ENCODE peak calls at places on chromosomes 5 and 9, in seven cellular contexts. M is H7, E is AG08396, I is NCI-H524, S is activated T-helper 1 cell treated with Interleukin-2 at 50 U/mL for 16 hours, Q is frontal cortex, J is posterior cingulate gyrus. P is an unnamed sample.

GRCh38 chr5:74641778-74642542 is 1.4 kb upstream of the ENC1 start:
- DNase-seq in M (peak), E (no peak), I (peak), S (no peak), Q (no peak), J (peak), P (peak)

GRCh38 chr5:139681466-139681865 is 33.3 kb downstream of the CXXC5 start:
- DNase-seq in M (no peak), E (no peak), I (no peak), S (no peak), Q (no peak), J (no peak), P (no peak)

GRCh38 chr5:56169281-56169680 is 63.8 kb downstream of the ANKRD55 start:
- DNase-seq in M (no peak), E (no peak), I (no peak), S (no peak), Q (no peak), J (no peak), P (no peak)

GRCh38 chr5:8585230-8586018 is 716.5 kb downstream of the MTRR start:
- DNase-seq in M (peak), E (no peak), I (no peak), S (no peak), Q (no peak), J (no peak), P (no peak)

GRCh38 chr9:102069969-102070368 is 331.5 kb upstream of the GRIN3A start:
- DNase-seq in M (no peak), E (no peak), I (no peak), S (no peak), Q (no peak), J (no peak), P (no peak)

GRCh38 chr9:84121991-84122523 is 141.5 kb downstream of the RMI1 start:
- DNase-seq in M (no peak), E (no peak), I (no peak), S (no peak), Q (no peak), J (no peak), P (peak)

GRCh38 chr5:55902696-55903095 is 51.5 kb downstream of the IL31RA start:
- DNase-seq in M (no peak), E (no peak), I (no peak), S (no peak), Q (no peak), J (no peak), P (no peak)

GRCh38 chr9:87270241-87271234 is 227.1 kb upstream of the DAPK1 start:
- DNase-seq in M (peak), E (no peak), I (no peak), S (no peak), Q (no peak), J (peak), P (no peak)

GRCh38 chr5:132489871-132490483 is 596 bp downstream of the IRF1 start:
- DNase-seq in M (peak), E (peak), I (no peak), S (peak), Q (peak), J (peak), P (no peak)

GRCh38 chr5:135073771-135074345 is 39.8 kb upstream of the PITX1 start:
- DNase-seq in M (no peak), E (no peak), I (no peak), S (no peak), Q (no peak), J (no peak), P (no peak)

GRCh38 chr5:52706775-52707174 is 80.9 kb upstream of the ITGA1 start:
- DNase-seq in M (no peak), E (no peak), I (no peak), S (no peak), Q (no peak), J (no peak), P (no peak)

GRCh38 chr5:119290161-119290569 is 65.7 kb upstream of the TNFAIP8 start:
- DNase-seq in M (no peak), E (no peak), I (no peak), S (no peak), Q (no peak), J (no peak), P (no peak)

GRCh38 chr9:22817181-22817580 is 370.6 kb downstream of the DMRTA1 start:
- DNase-seq in M (no peak), E (peak), I (no peak), S (no peak), Q (no peak), J (no peak), P (no peak)

GRCh38 chr9:137294091-137294683 is 7.9 kb downstream of the NRARP start:
- DNase-seq in M (peak), E (peak), I (peak), S (no peak), Q (no peak), J (no peak), P (peak)

GRCh38 chr5:121731377-121731776 is 120.3 kb upstream of the FTMT start:
- DNase-seq in M (no peak), E (no peak), I (no peak), S (no peak), Q (no peak), J (no peak), P (no peak)

GRCh38 chr9:130186839-130187522 is 14.8 kb downstream of the NCS1 start:
- DNase-seq in M (peak), E (peak), I (no peak), S (no peak), Q (no peak), J (no peak), P (no peak)

GRCh38 chr5:33837301-33837700 is 54.5 kb downstream of the ADAMTS12 start:
- DNase-seq in M (no peak), E (no peak), I (no peak), S (no peak), Q (no peak), J (no peak), P (no peak)

GRCh38 chr5:132427285-132428146 is 58.0 kb downstream of the SLC22A5 start:
- DNase-seq in M (peak), E (no peak), I (no peak), S (peak), Q (no peak), J (no peak), P (no peak)

GRCh38 chr9:69324549-69325401 is at the start of gene ENTREP1:
- DNase-seq in M (peak), E (peak), I (no peak), S (no peak), Q (peak), J (peak), P (peak)

P was measured in NCI-H748 treated with DMSO at 0.1 percent for 48 hours.